ENCODE peak calls at places on chromosome 21, in six cellular contexts. H is NCI-H1105 treated with DMSO at 0.1 percent for 48 hours; U is stimulated activated CD4-positive, alpha-beta T cell treated with anti-CD3 and anti-CD28 coated beads, Interleukin-1b, Interleukin-23, amount 100 ng/mL, for 4 hours; B is cerebellum; W is Karpas-422; O is WTC11. E is an unnamed sample.

GRCh38 chr21:45864436-45864835 is 117.1 kb upstream of the COL6A1 start:
- DNase-seq in H (no peak), U (no peak), B (no peak), W (no peak), O (no peak), E (no peak)

GRCh38 chr21:45224189-45224938 is 63.3 kb downstream of the POFUT2 start:
- DNase-seq in H (no peak), U (no peak), B (no peak), W (no peak), O (no peak), E (no peak)

GRCh38 chr21:17270234-17270633 is 242.6 kb upstream of the CXADR start:
- DNase-seq in H (peak), U (no peak), B (peak), W (peak), O (no peak), E (no peak)

GRCh38 chr21:42988234-42988965 is 14.0 kb downstream of the PKNOX1 start:
- DNase-seq in H (peak), U (no peak), B (no peak), W (no peak), O (no peak), E (no peak)

GRCh38 chr21:46092026-46092764 is 5.7 kb upstream of the COL6A2 start:
- DNase-seq in H (no peak), U (no peak), B (no peak), W (no peak), O (no peak), E (no peak)

GRCh38 chr21:41622831-41623548 is 115.0 kb upstream of the TMPRSS2 start:
- DNase-seq in H (no peak), U (no peak), B (no peak), W (no peak), O (no peak), E (no peak)

GRCh38 chr21:26388731-26389231 is 184.3 kb downstream of the CYYR1 start:
- DNase-seq in H (no peak), U (no peak), B (no peak), W (no peak), O (no peak), E (no peak)

GRCh38 chr21:37136261-37136660 is 63.2 kb downstream of the TTC3 start:
- DNase-seq in H (no peak), U (no peak), B (no peak), W (no peak), O (no peak), E (no peak)

E was measured in glutamatergic neuron.